ENCODE peak calls at places on chromosomes 3 and 15, in nine cellular contexts. L is HuH-7; I is fibroblast of the conjunctiva; Z is T-helper 9 cell; R is Peyer's patch; K is GM12865; O is amniotic epithelial cell; N is activated CD8-positive, alpha-beta T cell treated with anti-CD3 and anti-CD28 coated beads for 36 hours; B is retina. M is an unnamed sample.
A peak's percentile ranks its signal among the peaks of the same experiment; 100 is the strongest.

GRCh38 chr15:70094690-70095311 is 2.9 kb downstream of the TLE3 start:
- DNase-seq in L (no peak), I (no peak), Z (no peak), R (no peak), K (no peak), O (peak; percentile 37), N (peak; percentile 29), B (peak; percentile 39), M (no peak)

GRCh38 chr3:113867506-113867905 is 28.9 kb downstream of the GRAMD1C start:
- DNase-seq in L (no peak), I (no peak), Z (no peak), R (no peak), K (no peak), O (peak; percentile 23), N (no peak), B (no peak), M (no peak)

GRCh38 chr3:99781761-99782160 is 35.9 kb upstream of the CMSS1 start:
- DNase-seq in L (no peak), I (no peak), Z (no peak), R (no peak), K (no peak), O (peak; percentile 20), N (no peak), B (no peak), M (no peak)

GRCh38 chr3:172595648-172596393 is 72.6 kb upstream of the TNFSF10 start:
- DNase-seq in L (no peak), I (peak; percentile 51), Z (no peak), R (no peak), K (peak; percentile 81), O (peak; percentile 69), N (peak; percentile 53), B (no peak), M (peak; percentile 65)

GRCh38 chr3:171833775-171834460 is 9.2 kb upstream of the TMEM212 start:
- DNase-seq in L (no peak), I (peak; percentile 31), Z (no peak), R (no peak), K (peak; percentile 44), O (peak; percentile 85), N (no peak), B (no peak), M (peak; percentile 36)

GRCh38 chr15:34241376-34242350 is 16.8 kb downstream of the EMC4 start:
- DNase-seq in L (peak; percentile 30), I (peak; percentile 12), Z (no peak), R (no peak), K (peak; percentile 68), O (peak; percentile 53), N (peak; percentile 53), B (no peak), M (peak; percentile 44)

GRCh38 chr15:87213646-87214045 is 1042.9 kb downstream of the NTRK3 start:
- DNase-seq in L (no peak), I (no peak), Z (no peak), R (no peak), K (no peak), O (no peak), N (no peak), B (peak; percentile 10), M (no peak)

GRCh38 chr15:53739651-53740050 is 19.8 kb downstream of the WDR72 start:
- DNase-seq in L (no peak), I (no peak), Z (no peak), R (no peak), K (no peak), O (no peak), N (no peak), B (no peak), M (no peak)

GRCh38 chr3:151383956-151384355 is 597 bp downstream of the P2RY12 start:
- DNase-seq in L (no peak), I (no peak), Z (no peak), R (no peak), K (peak; percentile 22), O (no peak), N (no peak), B (no peak), M (peak; percentile 23)

GRCh38 chr15:41996921-41997592 is 23.8 kb downstream of the PLA2G4E start:
- DNase-seq in L (no peak), I (no peak), Z (no peak), R (no peak), K (no peak), O (no peak), N (no peak), B (no peak), M (no peak)

GRCh38 chr15:79082363-79083070 is 8.1 kb downstream of the RASGRF1 start:
- DNase-seq in L (no peak), I (no peak), Z (no peak), R (no peak), K (no peak), O (no peak), N (no peak), B (no peak), M (no peak)

GRCh38 chr3:86774082-86774691 is 216.8 kb downstream of the VGLL3 start:
- DNase-seq in L (no peak), I (peak; percentile 31), Z (no peak), R (no peak), K (peak; percentile 14), O (peak; percentile 46), N (no peak), B (no peak), M (no peak)

GRCh38 chr3:151395806-151396205 is 11.3 kb upstream of the P2RY12 start:
- DNase-seq in L (no peak), I (no peak), Z (no peak), R (no peak), K (no peak), O (peak; percentile 65), N (no peak), B (no peak), M (no peak)

GRCh38 chr3:150723946-150724345 is 20.2 kb upstream of the ERICH6 start:
- DNase-seq in L (no peak), I (no peak), Z (no peak), R (no peak), K (no peak), O (no peak), N (no peak), B (no peak), M (no peak)

GRCh38 chr3:155026999-155027591 is 53.0 kb upstream of the MME start:
- DNase-seq in L (no peak), I (peak; percentile 74), Z (no peak), R (no peak), K (no peak), O (peak; percentile 94), N (no peak), B (peak; percentile 39), M (no peak)